ENCODE peak calls at places on chromosome 21, in nine cellular contexts. Z, L, F, A, Y, G, P, E and X are unnamed samples.
A peak's percentile ranks its signal among the peaks of the same experiment; 100 is the strongest.

GRCh38 chr21:39319814-39320332 is 6.4 kb upstream of the BRWD1 start:
- DNase-seq in L (no peak), Z (no peak), Y (no peak), F (no peak), A (no peak), G (no peak), E (no peak), P (peak; percentile 55), X (no peak)

GRCh38 chr21:15058718-15059316 is 6.0 kb downstream of the NRIP1 start:
- DNase-seq in L (no peak), P (peak; percentile 47), Y (peak; percentile 16), A (no peak), F (no peak), G (no peak), Z (no peak), E (no peak), X (no peak)

GRCh38 chr21:45640888-45641479 is 2.5 kb upstream of the PCBP3 start:
- DNase-seq in P (no peak), E (no peak), G (no peak), F (no peak), A (no peak), Y (no peak), L (no peak), Z (no peak), X (no peak)

GRCh38 chr21:28436286-28436932 is 556.3 kb downstream of the LTN1 start:
- DNase-seq in L (no peak), Y (no peak), P (no peak), A (no peak), Z (no peak), F (no peak), G (no peak), E (no peak), X (no peak)

GRCh38 chr21:41289431-41289830 is 27.2 kb upstream of the FAM3B start:
- DNase-seq in Y (no peak), G (no peak), P (no peak), F (no peak), A (no peak), Z (peak; percentile 53), L (no peak), E (peak; percentile 31), X (no peak)

GRCh38 chr21:28799926-28800325 is 192.8 kb downstream of the LTN1 start:
- DNase-seq in L (no peak), P (no peak), A (no peak), G (no peak), Y (no peak), E (no peak), F (no peak), Z (no peak), X (no peak)

GRCh38 chr21:45836268-45836655 is 145.3 kb upstream of the COL6A1 start:
- DNase-seq in Y (no peak), G (no peak), Z (no peak), E (no peak), P (no peak), A (no peak), F (no peak), L (no peak), X (no peak)

GRCh38 chr21:41477641-41478318 is 30.2 kb downstream of the TMPRSS2 start:
- DNase-seq in Z (peak; percentile 83), A (no peak), F (no peak), P (no peak), G (no peak), E (no peak), L (no peak), Y (peak; percentile 29), X (no peak)

GRCh38 chr21:35024071-35024420 is 25.1 kb downstream of the RUNX1 start:
- DNase-seq in Z (no peak), P (no peak), A (no peak), E (no peak), F (no peak), G (no peak), Y (no peak), L (no peak), X (no peak)

GRCh38 chr21:35811115-35811806 is 249.1 kb downstream of the SETD4 start:
- DNase-seq in Z (no peak), P (no peak), F (no peak), G (no peak), A (no peak), E (no peak), Y (no peak), L (no peak), X (no peak)

GRCh38 chr21:27423073-27423472 is 456.2 kb upstream of the ADAMTS5 start:
- DNase-seq in Z (peak; percentile 29), G (no peak), P (peak; percentile 78), L (no peak), E (no peak), A (no peak), F (no peak), Y (no peak), X (peak; percentile 91)

GRCh38 chr21:28317177-28317950 is 675.3 kb downstream of the LTN1 start:
- DNase-seq in Z (peak; percentile 33), F (no peak), L (no peak), E (no peak), P (no peak), G (no peak), Y (no peak), A (no peak), X (no peak)